ENCODE peak calls at places on chromosomes 2 and 18, in five cellular contexts. O, A, E, B and C are unnamed samples.
A peak's percentile ranks its signal among the peaks of the same experiment; 100 is the strongest.

GRCh38 chr2:27931361-27931937 is 40.9 kb downstream of the BABAM2 start:
- DNase-seq in A (no peak), B (no peak), O (no peak), E (no peak), C (no peak)

GRCh38 chr2:72719416-72719815 is 106.4 kb downstream of the EXOC6B start:
- DNase-seq in O (no peak), B (no peak), E (no peak), A (peak; percentile 29), C (no peak)

GRCh38 chr2:119157850-119158511 is 570 bp downstream of the C1QL2 start:
- DNase-seq in E (no peak), O (no peak), B (no peak), A (no peak), C (peak; percentile 58)

GRCh38 chr2:2642906-2643890 is 312.1 kb upstream of the MYT1L start:
- DNase-seq in A (no peak), E (no peak), O (no peak), B (no peak), C (no peak)

GRCh38 chr2:191318037-191318728 is 73.0 kb downstream of the MYO1B start:
- DNase-seq in O (no peak), A (no peak), E (no peak), B (no peak), C (no peak)

GRCh38 chr18:35661483-35662146 is 80.1 kb downstream of the GALNT1 start:
- DNase-seq in A (no peak), O (no peak), B (peak; percentile 17), E (no peak), C (no peak)

GRCh38 chr18:54717673-54718435 is 110.4 kb upstream of the RAB27B start:
- DNase-seq in O (peak; percentile 16), A (peak; percentile 66), E (peak; percentile 16), B (no peak), C (peak; percentile 56)

GRCh38 chr2:86301711-86302202 is 35.7 kb downstream of the REEP1 start:
- DNase-seq in A (no peak), B (no peak), E (no peak), O (no peak), C (no peak)

GRCh38 chr2:30252723-30253688 is 21.7 kb downstream of the LBH start:
- DNase-seq in O (no peak), A (no peak), E (peak; percentile 95), B (no peak), C (no peak)

GRCh38 chr2:102736174-102736606 is 25.6 kb upstream of the TMEM182 start:
- DNase-seq in A (peak; percentile 13), O (no peak), B (peak; percentile 29), E (peak; percentile 45), C (no peak)

GRCh38 chr2:147829106-147829505 is 15.7 kb upstream of the ACVR2A start:
- DNase-seq in B (no peak), O (no peak), E (peak; percentile 59), A (no peak), C (no peak)

GRCh38 chr2:165015052-165015642 is 59.8 kb upstream of the SLC38A11 start:
- DNase-seq in A (peak; percentile 75), O (no peak), B (peak; percentile 68), E (peak; percentile 70), C (peak; percentile 85)

GRCh38 chr18:9971313-9971920 is 57.6 kb downstream of the VAPA start:
- DNase-seq in O (peak; percentile 27), E (peak; percentile 91), A (peak; percentile 67), B (peak; percentile 64), C (peak; percentile 89)

GRCh38 chr18:29874519-29875098 is 1167.9 kb downstream of the DSC3 start:
- DNase-seq in A (peak; percentile 14), O (no peak), E (peak; percentile 58), B (peak; percentile 52), C (no peak)

GRCh38 chr2:12705230-12705629 is 11.5 kb upstream of the TRIB2 start:
- DNase-seq in B (no peak), O (no peak), E (peak; percentile 43), A (no peak), C (no peak)

GRCh38 chr18:362914-363295 is 95.1 kb upstream of the THOC1 start:
- DNase-seq in E (no peak), B (peak; percentile 7), A (no peak), O (no peak), C (no peak)

GRCh38 chr2:43107679-43108078 is 118.7 kb downstream of the ZFP36L2 start:
- DNase-seq in E (no peak), O (no peak), A (no peak), B (no peak), C (no peak)

DNA sequence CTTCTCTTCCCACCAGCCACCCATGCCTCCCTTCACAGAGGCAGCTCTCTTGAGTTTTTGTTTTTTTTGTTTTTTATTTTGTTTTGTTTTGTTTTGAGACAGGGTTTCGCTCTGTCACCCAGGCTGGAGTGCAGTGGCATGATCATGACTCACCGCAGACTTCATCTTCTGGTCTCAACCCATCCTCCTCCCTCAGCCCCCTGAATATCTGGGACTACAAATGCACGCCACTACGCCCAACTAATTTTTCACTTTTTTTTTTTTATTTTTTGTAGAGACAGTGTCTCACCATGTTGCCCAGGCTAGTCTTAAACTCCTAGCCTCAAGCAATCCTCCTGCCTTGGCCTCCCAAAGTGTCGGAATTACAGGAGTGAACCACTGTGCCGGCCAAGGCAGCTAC is 161.4 kb downstream of the TRABD2A start:
- DNase-seq in E (no peak), O (no peak), A (no peak), B (no peak), C (no peak)
- TF ChIP-seq ATF3 in E (no peak), O (no peak), A (no peak), B (no peak), C (no peak)

GRCh38 chr2:181285116-181285515 is 172.1 kb upstream of the ITGA4 start:
- DNase-seq in B (no peak), E (no peak), A (no peak), O (no peak), C (no peak)

GRCh38 chr2:181289698-181290097 is 167.5 kb upstream of the ITGA4 start:
- DNase-seq in B (no peak), A (no peak), O (no peak), E (no peak), C (no peak)

GRCh38 chr2:181294979-181295378 is 162.2 kb upstream of the ITGA4 start:
- DNase-seq in B (no peak), A (no peak), O (no peak), E (no peak), C (no peak)

GRCh38 chr2:181290182-181290581 is 167.0 kb upstream of the ITGA4 start:
- DNase-seq in B (no peak), A (no peak), E (no peak), O (no peak), C (no peak)
- TF ChIP-seq ATF3 in B (no peak), A (no peak), E (no peak), O (no peak), C (no peak)

GRCh38 chr2:197279997-197280756 is 30.4 kb downstream of the ANKRD44 start:
- DNase-seq in A (no peak), B (no peak), E (no peak), O (no peak), C (no peak)
- TF ChIP-seq ATF3 in A (no peak), B (no peak), E (no peak), O (no peak), C (no peak)

GRCh38 chr18:70415823-70416488 is 127.1 kb downstream of the SOCS6 start:
- DNase-seq in E (no peak), O (no peak), A (no peak), B (no peak), C (no peak)
- TF ChIP-seq ATF3 in E (no peak), O (no peak), A (no peak), B (no peak), C (no peak)

GRCh38 chr2:70981421-70981820 is 3.0 kb downstream of the ANKRD53 start:
- DNase-seq in B (no peak), A (no peak), E (no peak), O (no peak), C (no peak)
- TF ChIP-seq ATF3 in B (no peak), A (no peak), E (no peak), O (no peak), C (no peak)

GRCh38 chr2:120892271-120892966 is 156.8 kb downstream of the GLI2 start:
- DNase-seq in E (no peak), B (no peak), O (no peak), A (no peak), C (no peak)
- TF ChIP-seq ATF3 in E (no peak), B (no peak), O (no peak), A (no peak), C (no peak)

GRCh38 chr2:162115076-162115475 is 37.0 kb downstream of the GCG start:
- DNase-seq in B (no peak), A (no peak), O (no peak), E (no peak), C (no peak)

GRCh38 chr2:162113771-162114168 is 38.3 kb downstream of the GCG start:
- DNase-seq in E (no peak), A (no peak), O (no peak), B (peak; percentile 85), C (no peak)

GRCh38 chr2:162113088-162113770 is 38.8 kb downstream of the GCG start:
- DNase-seq in B (peak; percentile 51), A (no peak), E (no peak), O (no peak), C (no peak)

GRCh38 chr2:162114291-162114690 is 37.8 kb downstream of the GCG start:
- DNase-seq in B (no peak), E (no peak), A (no peak), O (no peak), C (no peak)

GRCh38 chr2:162111958-162112850 is 38.2 kb upstream of the DPP4 start:
- DNase-seq in O (no peak), B (peak; percentile 76), E (no peak), A (no peak), C (no peak)
- TF ChIP-seq ATF3 in O (no peak), B (no peak), E (no peak), A (no peak), C (no peak)